ENCODE peak calls at places on chromosomes 1 and 21, in seven cellular contexts. X is DND-41; V is ovary; K is CD8-positive, alpha-beta T cell; R is prostate gland; U is gastrocnemius medialis; I is heart left ventricle. P is an unnamed sample.

GRCh38 chr1:91397605-91398004 is 7.0 kb downstream of the HFM1 start:
- DNase-seq in X (no peak), V (no peak), K (no peak), R (no peak), U (no peak), I (no peak), P (no peak)

GRCh38 chr1:56584910-56585528 is 5.7 kb upstream of the PLPP3 start:
- DNase-seq in X (peak; percentile 36), V (no peak), K (no peak), R (peak; percentile 30), U (no peak), I (no peak), P (no peak)

GRCh38 chr1:213887842-213888241 is 99.9 kb upstream of the PROX1 start:
- DNase-seq in X (no peak), V (no peak), K (no peak), R (no peak), U (no peak), I (no peak), P (no peak)

GRCh38 chr1:23194119-23194984 is 22.9 kb downstream of the HTR1D start:
- DNase-seq in X (no peak), V (no peak), K (no peak), R (no peak), U (no peak), I (no peak), P (no peak)

GRCh38 chr1:27574871-27575831 is 28.8 kb downstream of the AHDC1 start:
- DNase-seq in X (no peak), V (peak; percentile 87), K (no peak), R (peak; percentile 52), U (peak; percentile 87), I (peak; percentile 86), P (no peak)

GRCh38 chr1:228445524-228445866 is 28.8 kb upstream of the TRIM17 start:
- DNase-seq in X (no peak), V (no peak), K (no peak), R (no peak), U (no peak), I (no peak), P (no peak)

GRCh38 chr21:43211085-43212071 is 42.6 kb downstream of the CRYAA start:
- DNase-seq in X (no peak), V (no peak), K (no peak), R (peak; percentile 6), U (peak; percentile 17), I (peak; percentile 55), P (no peak)

GRCh38 chr1:19154876-19155275 is 55.2 kb downstream of the UBR4 start:
- DNase-seq in X (no peak), V (no peak), K (no peak), R (no peak), U (no peak), I (no peak), P (no peak)

GRCh38 chr1:20074725-20075171 is 4.8 kb downstream of the PLA2G5 start:
- DNase-seq in X (no peak), V (no peak), K (no peak), R (no peak), U (no peak), I (no peak), P (no peak)

GRCh38 chr1:247096544-247096943 is 7.6 kb downstream of the ZNF669 start:
- DNase-seq in X (no peak), V (no peak), K (no peak), R (no peak), U (no peak), I (no peak), P (no peak)

GRCh38 chr1:226432586-226433360 is 24.9 kb upstream of the PARP1 start:
- DNase-seq in X (no peak), V (no peak), K (no peak), R (no peak), U (no peak), I (no peak), P (no peak)

GRCh38 chr1:63987014-63987630 is 213.3 kb downstream of the ROR1 start:
- DNase-seq in X (no peak), V (no peak), K (no peak), R (no peak), U (no peak), I (no peak), P (no peak)

GRCh38 chr1:25809283-25809926 is 9.4 kb downstream of the SELENON start:
- DNase-seq in X (no peak), V (no peak), K (no peak), R (peak; percentile 77), U (no peak), I (no peak), P (no peak)

GRCh38 chr1:162942903-162943567 is 82.1 kb upstream of the CCDC190 start:
- DNase-seq in X (no peak), V (no peak), K (no peak), R (no peak), U (peak; percentile 39), I (no peak), P (no peak)

GRCh38 chr1:189782280-189782679 is 695.4 kb downstream of the BRINP3 start:
- DNase-seq in X (no peak), V (no peak), K (no peak), R (no peak), U (no peak), I (no peak), P (no peak)

GRCh38 chr1:66599346-66599745 is 65.4 kb downstream of the SGIP1 start:
- DNase-seq in X (no peak), V (no peak), K (no peak), R (no peak), U (no peak), I (no peak), P (no peak)

GRCh38 chr1:42639116-42639515 is 19.1 kb upstream of the PPIH start:
- DNase-seq in X (no peak), V (no peak), K (no peak), R (no peak), U (no peak), I (no peak), P (no peak)

GRCh38 chr1:185681034-185681633 is 53.1 kb upstream of the HMCN1 start:
- DNase-seq in X (peak; percentile 15), V (no peak), K (peak; percentile 27), R (peak; percentile 21), U (no peak), I (no peak), P (no peak)

DNA sequence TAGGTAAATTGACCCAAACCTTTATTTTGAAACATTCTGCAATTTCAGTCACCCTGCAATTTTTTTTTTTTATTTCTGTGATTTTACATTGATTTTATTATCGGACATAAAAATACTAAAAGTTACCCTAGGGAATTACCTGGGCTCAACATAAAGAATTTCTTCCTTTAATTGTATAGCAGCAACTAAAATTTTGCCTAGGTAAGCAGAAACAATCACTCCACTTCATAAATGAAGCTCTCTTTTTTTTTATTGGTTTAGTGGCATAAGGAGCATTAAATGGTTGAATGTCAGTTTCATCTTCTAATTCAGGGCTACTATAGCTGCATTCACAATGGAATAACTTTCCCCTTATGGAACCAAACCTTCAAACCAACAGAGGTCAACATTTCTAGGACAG is 15.3 kb upstream of the OR2M4 start:
- DNase-seq in X (no peak), V (no peak), K (no peak), R (no peak), U (no peak), I (no peak), P (no peak)
- H3K9me3 ChIP-seq in X (no peaks in the 10 kb centered on the region), V (no peaks in the 10 kb centered on the region), K (no peaks in the 10 kb centered on the region), R (no peaks in the 10 kb centered on the region), U (no peaks in the 10 kb centered on the region), I (no peaks in the 10 kb centered on the region), P (no peaks in the 10 kb centered on the region)

GRCh38 chr1:88891318-88892145 is at the start of gene GTF2B:
- DNase-seq in X (peak; percentile 94), V (peak; percentile 89), K (peak; percentile 94), R (peak; percentile 94), U (peak; percentile 92), I (peak; percentile 94), P (peak; percentile 98)
- TF ChIP-seq CTCF in X (no peak), V (peak; percentile 33), K (no peak), R (peak; percentile 29), U (no peak), I (no peak), P (no peak)

DNA sequence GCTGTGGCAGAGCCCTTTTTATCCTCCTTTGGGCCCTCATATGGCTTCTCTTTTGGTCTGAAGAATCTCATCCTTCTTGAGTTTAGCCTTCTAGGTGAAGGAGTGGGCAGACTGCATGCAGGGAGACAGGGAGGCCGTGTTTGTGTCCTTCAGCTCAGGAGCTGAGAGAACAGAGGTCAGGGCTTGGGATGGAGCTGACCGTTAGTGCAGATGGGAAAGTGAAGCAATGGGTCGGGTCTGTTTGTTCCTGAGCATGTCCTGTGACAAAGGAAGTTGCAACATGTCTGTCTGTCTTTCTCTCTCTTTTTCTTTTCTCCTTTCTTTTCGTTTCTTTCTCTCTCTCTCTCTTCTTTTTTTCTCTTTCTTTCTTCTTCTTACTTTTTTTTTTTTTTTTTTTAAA is 14.9 kb downstream of the MAPKAPK2 start:
- DNase-seq in X (no peak), V (peak; percentile 22), K (no peak), R (no peak), U (peak; percentile 85), I (no peak), P (no peak)
- H3K27ac ChIP-seq in X (no peak overlapping the region), V (no peak overlapping the region), K (no peak overlapping the region), R (peak overlapping the region; percentile 31), U (peak overlapping the region; percentile 93), I (peak overlapping the region; percentile 89), P (peak overlapping the region; percentile 52)

DNA sequence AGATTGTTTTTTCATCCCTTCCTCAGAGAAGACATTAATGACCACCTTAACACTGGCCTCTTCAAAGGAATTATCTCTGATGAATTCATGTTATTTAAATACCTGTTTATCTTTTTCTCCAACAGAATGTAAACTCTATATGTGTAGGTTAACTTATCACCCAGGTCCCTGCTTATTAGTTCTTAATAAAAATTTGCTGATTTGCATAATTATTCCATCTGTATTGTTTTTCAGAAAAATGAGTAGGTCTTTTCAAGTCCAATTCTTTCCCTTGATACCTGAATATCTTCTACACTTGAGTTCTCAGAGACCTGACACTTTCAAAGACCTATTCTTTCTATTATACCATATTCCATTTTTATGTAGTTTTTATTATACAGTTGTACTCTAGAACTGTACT is 886.7 kb upstream of the TMPRSS15 start:
- DNase-seq in X (no peak), V (no peak), K (no peak), R (no peak), U (no peak), I (no peak), P (no peak)
- H3K9me3 ChIP-seq in X (no peaks in the 10 kb centered on the region), V (no peaks in the 10 kb centered on the region), K (no peaks in the 10 kb centered on the region), R (no peaks in the 10 kb centered on the region), U (no peaks in the 10 kb centered on the region), I (no peaks in the 10 kb centered on the region), P (no peaks in the 10 kb centered on the region)

DNA sequence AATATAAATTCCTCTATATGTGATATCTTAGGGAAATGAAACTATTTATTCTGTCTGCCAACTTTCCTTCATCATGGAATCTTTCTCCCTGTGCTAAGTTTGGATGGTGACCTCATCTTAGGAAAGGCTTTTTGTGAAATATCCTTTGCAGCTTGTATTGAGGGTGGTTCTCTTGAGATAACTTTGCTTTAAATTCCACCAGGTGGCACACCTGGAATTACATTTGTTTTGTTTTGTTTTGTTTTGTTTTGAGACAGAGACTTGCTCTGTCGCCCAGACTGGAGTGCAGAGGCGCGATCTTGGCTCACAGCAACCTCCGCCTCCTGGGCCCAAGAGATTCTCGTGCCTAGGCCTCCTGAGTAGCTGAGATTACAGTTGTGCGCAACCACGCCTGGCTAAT is 7.6 kb upstream of the CD1A start:
- DNase-seq in X (peak; percentile 82), V (no peak), K (no peak), R (no peak), U (no peak), I (no peak), P (no peak)
- TF ChIP-seq CTCF in X (peak; percentile 68), V (no peak), K (no peak), R (no peak), U (no peak), I (no peak), P (no peak)

GRCh38 chr1:150263549-150263948 is 5.3 kb downstream of the APH1A start:
- DNase-seq in X (no peak), V (no peak), K (no peak), R (no peak), U (no peak), I (no peak), P (no peak)
- H3K27ac ChIP-seq in X (no peak overlapping the region), V (no peak overlapping the region), K (no peak overlapping the region), R (no peak overlapping the region), U (no peak overlapping the region), I (no peak overlapping the region), P (no peak overlapping the region)

P was measured in esophagus muscularis mucosa.